ENCODE peak calls at places on chromosome 1, in nine cellular contexts. X, K, F, E, Z, B, P, U and C are unnamed samples.

GRCh38 chr1:28887835-28888682 is 26.3 kb upstream of the EPB41 start:
- DNase-seq in X (no peak), B (peak; percentile 79), Z (no peak), F (peak; percentile 70), U (peak; percentile 15), K (no peak), E (no peak), P (no peak), C (no peak)

GRCh38 chr1:8871539-8871935 is 6.9 kb downstream of the ENO1 start:
- DNase-seq in X (no peak), U (no peak), F (peak; percentile 57), B (no peak), E (no peak), K (no peak), P (no peak), Z (no peak), C (no peak)

GRCh38 chr1:64623750-64624445 is 121.0 kb upstream of the RAVER2 start:
- DNase-seq in P (no peak), Z (no peak), U (no peak), K (peak; percentile 57), B (no peak), E (no peak), F (no peak), X (no peak), C (no peak)

GRCh38 chr1:202462342-202463076 is 114.0 kb downstream of the PPP1R12B start:
- DNase-seq in E (no peak), X (no peak), U (no peak), K (peak; percentile 40), F (peak; percentile 11), B (no peak), Z (no peak), P (no peak), C (no peak)

GRCh38 chr1:201126832-201127754 is at the start of gene ASCL5:
- DNase-seq in F (peak; percentile 68), E (no peak), K (peak; percentile 68), B (no peak), X (no peak), Z (peak; percentile 72), P (no peak), U (no peak), C (no peak)

GRCh38 chr1:114154146-114154962 is 685 bp upstream of the SYT6 start:
- DNase-seq in K (no peak), B (no peak), X (no peak), E (no peak), Z (no peak), F (peak; percentile 87), P (no peak), U (no peak), C (no peak)

GRCh38 chr1:11352058-11352715 is 79.2 kb downstream of the UBIAD1 start:
- DNase-seq in X (no peak), B (no peak), Z (no peak), F (no peak), E (no peak), K (no peak), U (no peak), P (no peak), C (no peak)

GRCh38 chr1:216330262-216330661 is 93.0 kb downstream of the USH2A start:
- DNase-seq in F (no peak), K (no peak), Z (no peak), U (no peak), P (no peak), B (no peak), E (no peak), X (no peak), C (no peak)

GRCh38 chr1:46458190-46458589 is 31.4 kb upstream of the DMBX1 start:
- DNase-seq in K (no peak), Z (no peak), X (no peak), E (no peak), P (no peak), U (no peak), F (no peak), B (no peak), C (no peak)

GRCh38 chr1:202207292-202207691 is 13.7 kb downstream of the LGR6 start:
- DNase-seq in K (no peak), X (no peak), E (no peak), U (no peak), B (no peak), Z (no peak), P (no peak), F (peak; percentile 58), C (no peak)

GRCh38 chr1:224434447-224435317 is at the start of gene WDR26:
- DNase-seq in X (peak; percentile 88), Z (peak; percentile 58), E (peak; percentile 59), F (peak; percentile 95), U (peak; percentile 95), K (peak; percentile 56), P (peak; percentile 85), B (peak; percentile 93), C (peak; percentile 84)